ENCODE peak calls at places on chromosomes 11 and 22, in seven cellular contexts. One of them, this sample, is unnamed.

GRCh38 chr11:34205326-34206035 is 100.1 kb downstream of the NAT10 start:
- DNase-seq in posterior cingulate gyrus: no peak
- DNase-seq in stimulated activated CD8-positive, alpha-beta memory T cell treated with anti-CD3 and anti-CD28 coated beads, Interleukin-2, amount 100 ng/mL, for 1 hour: no peak
- DNase-seq in astrocyte of the spinal cord: peak
- DNase-seq in heart left ventricle: no peak
- DNase-seq in LoVo: no peak
- DNase-seq in CD4-positive, CD25-positive, alpha-beta regulatory T cell: no peak
- DNase-seq in this sample: no peak

GRCh38 chr22:32542332-32543019 is 67.9 kb downstream of the FBXO7 start:
- DNase-seq in posterior cingulate gyrus: no peak
- DNase-seq in stimulated activated CD8-positive, alpha-beta memory T cell treated with anti-CD3 and anti-CD28 coated beads, Interleukin-2, amount 100 ng/mL, for 1 hour: no peak
- DNase-seq in astrocyte of the spinal cord: no peak
- DNase-seq in heart left ventricle: peak
- DNase-seq in LoVo: no peak
- DNase-seq in CD4-positive, CD25-positive, alpha-beta regulatory T cell: no peak
- DNase-seq in this sample: no peak

GRCh38 chr11:96393753-96394348 is 4.0 kb downstream of the JRKL start:
- DNase-seq in posterior cingulate gyrus: no peak
- DNase-seq in stimulated activated CD8-positive, alpha-beta memory T cell treated with anti-CD3 and anti-CD28 coated beads, Interleukin-2, amount 100 ng/mL, for 1 hour: no peak
- DNase-seq in astrocyte of the spinal cord: peak
- DNase-seq in heart left ventricle: no peak
- DNase-seq in LoVo: peak
- DNase-seq in CD4-positive, CD25-positive, alpha-beta regulatory T cell: peak
- DNase-seq in this sample: peak

GRCh38 chr11:17552041-17552355 is 4.9 kb downstream of the OTOG start:
- DNase-seq in posterior cingulate gyrus: no peak
- DNase-seq in stimulated activated CD8-positive, alpha-beta memory T cell treated with anti-CD3 and anti-CD28 coated beads, Interleukin-2, amount 100 ng/mL, for 1 hour: no peak
- DNase-seq in astrocyte of the spinal cord: no peak
- DNase-seq in heart left ventricle: no peak
- DNase-seq in LoVo: no peak
- DNase-seq in CD4-positive, CD25-positive, alpha-beta regulatory T cell: no peak
- DNase-seq in this sample: no peak

GRCh38 chr11:15714641-15715399 is 600.1 kb downstream of the INSC start:
- DNase-seq in posterior cingulate gyrus: no peak
- DNase-seq in stimulated activated CD8-positive, alpha-beta memory T cell treated with anti-CD3 and anti-CD28 coated beads, Interleukin-2, amount 100 ng/mL, for 1 hour: no peak
- DNase-seq in astrocyte of the spinal cord: no peak
- DNase-seq in heart left ventricle: no peak
- DNase-seq in LoVo: no peak
- DNase-seq in CD4-positive, CD25-positive, alpha-beta regulatory T cell: no peak
- DNase-seq in this sample: no peak

GRCh38 chr11:36292311-36292722 is 3.1 kb upstream of the COMMD9 start:
- DNase-seq in posterior cingulate gyrus: no peak
- DNase-seq in stimulated activated CD8-positive, alpha-beta memory T cell treated with anti-CD3 and anti-CD28 coated beads, Interleukin-2, amount 100 ng/mL, for 1 hour: no peak
- DNase-seq in astrocyte of the spinal cord: peak
- DNase-seq in heart left ventricle: no peak
- DNase-seq in LoVo: peak
- DNase-seq in CD4-positive, CD25-positive, alpha-beta regulatory T cell: peak
- DNase-seq in this sample: peak

GRCh38 chr11:127627629-127628462 is 627.3 kb upstream of the KIRREL3 start:
- DNase-seq in posterior cingulate gyrus: no peak
- DNase-seq in stimulated activated CD8-positive, alpha-beta memory T cell treated with anti-CD3 and anti-CD28 coated beads, Interleukin-2, amount 100 ng/mL, for 1 hour: no peak
- DNase-seq in astrocyte of the spinal cord: no peak
- DNase-seq in heart left ventricle: no peak
- DNase-seq in LoVo: peak
- DNase-seq in CD4-positive, CD25-positive, alpha-beta regulatory T cell: no peak
- DNase-seq in this sample: no peak

GRCh38 chr11:77879218-77879617 is 58.3 kb downstream of the AAMDC start:
- DNase-seq in posterior cingulate gyrus: no peak
- DNase-seq in stimulated activated CD8-positive, alpha-beta memory T cell treated with anti-CD3 and anti-CD28 coated beads, Interleukin-2, amount 100 ng/mL, for 1 hour: no peak
- DNase-seq in astrocyte of the spinal cord: peak
- DNase-seq in heart left ventricle: peak
- DNase-seq in LoVo: no peak
- DNase-seq in CD4-positive, CD25-positive, alpha-beta regulatory T cell: peak
- DNase-seq in this sample: no peak

GRCh38 chr11:47768090-47768620 is 1.0 kb upstream of the FNBP4 start:
- DNase-seq in posterior cingulate gyrus: no peak
- DNase-seq in stimulated activated CD8-positive, alpha-beta memory T cell treated with anti-CD3 and anti-CD28 coated beads, Interleukin-2, amount 100 ng/mL, for 1 hour: no peak
- DNase-seq in astrocyte of the spinal cord: peak
- DNase-seq in heart left ventricle: peak
- DNase-seq in LoVo: peak
- DNase-seq in CD4-positive, CD25-positive, alpha-beta regulatory T cell: no peak
- DNase-seq in this sample: no peak

GRCh38 chr11:3037041-3037944 is 19.9 kb downstream of the CARS1 start:
- DNase-seq in posterior cingulate gyrus: peak
- DNase-seq in stimulated activated CD8-positive, alpha-beta memory T cell treated with anti-CD3 and anti-CD28 coated beads, Interleukin-2, amount 100 ng/mL, for 1 hour: no peak
- DNase-seq in astrocyte of the spinal cord: peak
- DNase-seq in heart left ventricle: peak
- DNase-seq in LoVo: peak
- DNase-seq in CD4-positive, CD25-positive, alpha-beta regulatory T cell: peak
- DNase-seq in this sample: no peak

GRCh38 chr11:65181569-65182257 is at the start of gene CAPN1:
- DNase-seq in posterior cingulate gyrus: no peak
- DNase-seq in stimulated activated CD8-positive, alpha-beta memory T cell treated with anti-CD3 and anti-CD28 coated beads, Interleukin-2, amount 100 ng/mL, for 1 hour: peak
- DNase-seq in astrocyte of the spinal cord: peak
- DNase-seq in heart left ventricle: peak
- DNase-seq in LoVo: peak
- DNase-seq in CD4-positive, CD25-positive, alpha-beta regulatory T cell: peak
- DNase-seq in this sample: peak

GRCh38 chr11:714436-714835 is 8.4 kb downstream of the EPS8L2 start:
- DNase-seq in posterior cingulate gyrus: no peak
- DNase-seq in stimulated activated CD8-positive, alpha-beta memory T cell treated with anti-CD3 and anti-CD28 coated beads, Interleukin-2, amount 100 ng/mL, for 1 hour: no peak
- DNase-seq in astrocyte of the spinal cord: no peak
- DNase-seq in heart left ventricle: no peak
- DNase-seq in LoVo: no peak
- DNase-seq in CD4-positive, CD25-positive, alpha-beta regulatory T cell: no peak
- DNase-seq in this sample: no peak

GRCh38 chr11:5364214-5364613 is 12.9 kb downstream of the OR51B6 start:
- DNase-seq in posterior cingulate gyrus: no peak
- DNase-seq in stimulated activated CD8-positive, alpha-beta memory T cell treated with anti-CD3 and anti-CD28 coated beads, Interleukin-2, amount 100 ng/mL, for 1 hour: no peak
- DNase-seq in astrocyte of the spinal cord: peak
- DNase-seq in heart left ventricle: no peak
- DNase-seq in LoVo: no peak
- DNase-seq in CD4-positive, CD25-positive, alpha-beta regulatory T cell: no peak
- DNase-seq in this sample: no peak

GRCh38 chr22:41048791-41049717 is 43.3 kb upstream of the EP300 start:
- DNase-seq in posterior cingulate gyrus: no peak
- DNase-seq in stimulated activated CD8-positive, alpha-beta memory T cell treated with anti-CD3 and anti-CD28 coated beads, Interleukin-2, amount 100 ng/mL, for 1 hour: no peak
- DNase-seq in astrocyte of the spinal cord: peak
- DNase-seq in heart left ventricle: peak
- DNase-seq in LoVo: no peak
- DNase-seq in CD4-positive, CD25-positive, alpha-beta regulatory T cell: no peak
- DNase-seq in this sample: no peak

This sample was measured in naive B cell.